ENCODE peak calls at places on chromosome 11, in eight cellular contexts. Y, H, U, F, K, M, J and I are unnamed samples.

GRCh38 chr11:117649656-117650055 is 147.4 kb downstream of the DSCAML1 start:
- DNase-seq in U (no peak), Y (no peak), F (no peak), H (no peak), K (no peak), J (no peak), M (no peak), I (no peak)

GRCh38 chr11:27421819-27422494 is 50.6 kb downstream of the LGR4 start:
- DNase-seq in U (no peak), J (no peak), Y (no peak), M (no peak), F (no peak), H (no peak), K (no peak), I (no peak)

GRCh38 chr11:73210916-73211667 is 7.0 kb upstream of the P2RY2 start:
- DNase-seq in K (no peak), M (no peak), J (no peak), U (peak), H (no peak), Y (peak), F (no peak), I (no peak)

GRCh38 chr11:86806903-86807302 is 6.6 kb downstream of the PRSS23 start:
- DNase-seq in U (no peak), J (no peak), Y (no peak), M (no peak), K (no peak), H (no peak), F (no peak), I (no peak)

GRCh38 chr11:71580057-71581003 is 2.3 kb downstream of the KRTAP5-11 start:
- DNase-seq in F (peak), Y (no peak), U (peak), H (peak), K (peak), J (no peak), M (peak), I (no peak)

GRCh38 chr11:65355013-65355775 is 643 bp downstream of the TIGD3 start:
- DNase-seq in H (no peak), J (peak), K (no peak), Y (peak), M (peak), F (no peak), U (peak), I (no peak)

GRCh38 chr11:21205205-21205604 is 535.8 kb downstream of the NELL1 start:
- DNase-seq in J (no peak), U (no peak), Y (no peak), H (no peak), K (no peak), F (no peak), M (no peak), I (no peak)

GRCh38 chr11:59138643-59139042 is 4.0 kb upstream of the FAM111A start:
- DNase-seq in U (no peak), K (no peak), F (no peak), J (no peak), M (no peak), H (no peak), Y (no peak), I (no peak)

GRCh38 chr11:83815736-83816135 is 529.6 kb upstream of the CCDC90B start:
- DNase-seq in F (no peak), H (no peak), U (no peak), Y (no peak), M (no peak), J (no peak), K (no peak), I (no peak)

GRCh38 chr11:93330446-93330984 is at the start of gene DEUP1:
- DNase-seq in M (no peak), J (peak), H (peak), Y (peak), U (peak), K (no peak), F (no peak), I (no peak)

GRCh38 chr11:100827934-100828661 is 141.0 kb downstream of the ARHGAP42 start:
- DNase-seq in F (peak), K (peak), U (no peak), M (peak), Y (no peak), H (no peak), J (no peak), I (no peak)

GRCh38 chr11:73269353-73270088 is 2.6 kb upstream of the P2RY6 start:
- DNase-seq in Y (peak), K (no peak), H (no peak), M (no peak), J (no peak), F (no peak), U (peak), I (peak)

GRCh38 chr11:46249103-46249942 is 28.1 kb upstream of the CREB3L1 start:
- DNase-seq in F (no peak), M (no peak), U (no peak), K (no peak), Y (no peak), J (no peak), H (no peak), I (no peak)

GRCh38 chr11:95652002-95652472 is 137.5 kb downstream of the FAM76B start:
- DNase-seq in U (no peak), H (no peak), M (no peak), Y (no peak), K (no peak), J (no peak), F (no peak), I (no peak)

GRCh38 chr11:3093281-3094191 is 36.3 kb upstream of the CARS1 start:
- DNase-seq in U (peak), J (no peak), F (no peak), K (no peak), M (peak), Y (no peak), H (no peak), I (no peak)

GRCh38 chr11:121389651-121390050 is 62.5 kb upstream of the SORL1 start:
- DNase-seq in M (no peak), K (no peak), J (no peak), U (no peak), Y (no peak), F (no peak), H (no peak), I (no peak)

GRCh38 chr11:111777094-111778046 is 11.2 kb upstream of the PPP2R1B start:
- DNase-seq in H (no peak), K (peak), U (no peak), M (peak), F (peak), J (no peak), Y (no peak), I (no peak)

GRCh38 chr11:127224276-127224675 is 223.7 kb upstream of the KIRREL3 start:
- DNase-seq in K (no peak), H (no peak), J (no peak), Y (no peak), U (no peak), M (no peak), F (no peak), I (no peak)

GRCh38 chr11:133834399-133835257 is 10.7 kb downstream of the SPATA19 start:
- DNase-seq in M (no peak), Y (no peak), F (no peak), K (no peak), H (no peak), J (peak), U (no peak), I (no peak)

GRCh38 chr11:86155210-86155844 is 86.4 kb upstream of the PICALM start:
- DNase-seq in F (no peak), U (no peak), J (no peak), H (no peak), K (peak), Y (no peak), M (no peak), I (no peak)

GRCh38 chr11:62005231-62005661 is 37.8 kb upstream of the FTH1 start:
- DNase-seq in K (no peak), Y (no peak), J (no peak), U (no peak), M (no peak), H (no peak), F (no peak), I (no peak)

GRCh38 chr11:62004473-62004872 is 37.0 kb upstream of the FTH1 start:
- DNase-seq in Y (no peak), K (no peak), M (no peak), U (no peak), H (peak), F (peak), J (peak), I (peak)

GRCh38 chr11:61999141-61999975 is 31.9 kb upstream of the FTH1 start:
- DNase-seq in Y (no peak), J (no peak), M (peak), U (no peak), H (no peak), F (no peak), K (no peak), I (no peak)

GRCh38 chr11:62000539-62001446 is 33.4 kb upstream of the FTH1 start:
- DNase-seq in Y (no peak), K (no peak), M (peak), F (no peak), U (no peak), J (peak), H (no peak), I (no peak)

GRCh38 chr11:62001450-62002178 is 34.2 kb upstream of the FTH1 start:
- DNase-seq in Y (no peak), K (no peak), F (no peak), M (peak), J (no peak), H (no peak), U (no peak), I (no peak)
- TF ChIP-seq CTCF in Y (no peak), K (no peak), F (no peak), M (peak), J (no peak), H (no peak), U (no peak), I (no peak)

GRCh38 chr11:76823481-76824028 is 37.2 kb upstream of the ACER3 start:
- DNase-seq in K (peak), M (peak), F (no peak), U (no peak), J (no peak), H (no peak), Y (no peak), I (no peak)

GRCh38 chr11:76824083-76824939 is 36.4 kb upstream of the ACER3 start:
- DNase-seq in H (no peak), F (no peak), J (no peak), Y (no peak), M (no peak), U (no peak), K (peak), I (no peak)

GRCh38 chr11:76824980-76825725 is 35.6 kb upstream of the ACER3 start:
- DNase-seq in F (no peak), K (peak), Y (no peak), M (no peak), J (no peak), U (no peak), H (no peak), I (no peak)

GRCh38 chr11:76825726-76826396 is 34.9 kb upstream of the ACER3 start:
- DNase-seq in F (no peak), Y (no peak), M (no peak), J (no peak), H (no peak), K (no peak), U (no peak), I (no peak)

DNA sequence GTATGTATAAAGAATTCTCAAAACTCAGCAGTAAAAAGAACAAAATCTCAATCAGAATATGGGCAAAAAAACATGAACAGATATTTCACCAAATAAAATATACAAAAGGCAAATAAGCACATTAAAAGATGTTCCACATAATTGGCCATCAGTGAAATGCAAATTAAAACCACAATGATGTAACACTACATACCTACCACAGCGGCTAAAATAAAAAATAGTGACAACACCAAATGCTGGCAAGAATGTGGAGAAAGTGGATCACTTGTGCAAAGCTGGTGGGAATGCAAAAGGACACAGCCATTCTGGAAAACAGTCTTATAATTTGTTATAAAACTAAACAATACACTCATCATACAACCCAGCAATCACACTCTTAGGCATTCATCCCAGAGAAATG is 38.3 kb upstream of the ACER3 start:
- DNase-seq in U (no peak), K (no peak), F (no peak), H (no peak), J (no peak), M (no peak), Y (no peak), I (no peak)
- H3K27ac ChIP-seq in U (no peak), K (no peak), F (no peak), H (no peak), J (no peak), M (no peak), Y (no peak), I (no peak)

GRCh38 chr11:28461846-28462245 is 353.7 kb downstream of the METTL15 start:
- DNase-seq in M (peak), J (no peak), U (no peak), K (no peak), Y (no peak), H (no peak), F (no peak), I (no peak)
- TF ChIP-seq CTCF in M (no peak), J (no peak), U (no peak), K (no peak), Y (no peak), H (no peak), F (no peak), I (no peak)

DNA sequence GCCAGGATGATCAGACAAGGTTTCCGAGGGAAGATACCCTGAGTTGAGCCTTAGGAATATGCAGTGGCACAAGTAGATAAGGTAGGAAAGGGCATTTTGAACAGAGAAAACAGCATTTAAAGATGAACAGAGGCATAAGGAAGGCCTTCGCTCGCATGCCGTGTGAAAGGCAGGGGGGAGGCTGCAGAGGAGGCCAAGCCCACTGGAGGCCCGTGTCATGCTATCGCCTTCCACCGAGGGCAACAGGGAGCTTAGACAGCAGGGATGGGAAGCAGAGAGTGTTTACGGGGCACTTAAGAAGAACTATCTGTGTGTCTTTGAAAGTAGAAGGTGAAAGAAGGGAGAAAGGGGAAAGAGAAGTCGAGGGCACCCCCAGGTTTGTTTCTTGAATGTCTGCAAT is 148.3 kb downstream of the PKNOX2 start:
- DNase-seq in U (no peak), H (no peak), Y (no peak), F (no peak), K (no peak), M (no peak), J (no peak), I (no peak)
- H3K27ac ChIP-seq in U (no peak), H (no peak), Y (no peak), F (no peak), K (no peak), M (no peak), J (no peak), I (no peak)

GRCh38 chr11:11157201-11157600 is 195.8 kb downstream of the CSNK2A3 start:
- DNase-seq in Y (no peak), F (no peak), U (no peak), H (no peak), M (peak), K (no peak), J (no peak), I (no peak)
- TF ChIP-seq CTCF in Y (peak), F (peak), U (peak), H (peak), M (peak), K (peak), J (peak), I (peak)

GRCh38 chr11:42625757-42626156 is 686.0 kb upstream of the API5 start:
- DNase-seq in K (no peak), M (no peak), U (no peak), F (no peak), Y (no peak), J (no peak), H (no peak), I (no peak)
- H3K27ac ChIP-seq in K (no peak), M (no peak), U (no peak), F (no peak), Y (no peak), J (no peak), H (no peak), I (no peak)

DNA sequence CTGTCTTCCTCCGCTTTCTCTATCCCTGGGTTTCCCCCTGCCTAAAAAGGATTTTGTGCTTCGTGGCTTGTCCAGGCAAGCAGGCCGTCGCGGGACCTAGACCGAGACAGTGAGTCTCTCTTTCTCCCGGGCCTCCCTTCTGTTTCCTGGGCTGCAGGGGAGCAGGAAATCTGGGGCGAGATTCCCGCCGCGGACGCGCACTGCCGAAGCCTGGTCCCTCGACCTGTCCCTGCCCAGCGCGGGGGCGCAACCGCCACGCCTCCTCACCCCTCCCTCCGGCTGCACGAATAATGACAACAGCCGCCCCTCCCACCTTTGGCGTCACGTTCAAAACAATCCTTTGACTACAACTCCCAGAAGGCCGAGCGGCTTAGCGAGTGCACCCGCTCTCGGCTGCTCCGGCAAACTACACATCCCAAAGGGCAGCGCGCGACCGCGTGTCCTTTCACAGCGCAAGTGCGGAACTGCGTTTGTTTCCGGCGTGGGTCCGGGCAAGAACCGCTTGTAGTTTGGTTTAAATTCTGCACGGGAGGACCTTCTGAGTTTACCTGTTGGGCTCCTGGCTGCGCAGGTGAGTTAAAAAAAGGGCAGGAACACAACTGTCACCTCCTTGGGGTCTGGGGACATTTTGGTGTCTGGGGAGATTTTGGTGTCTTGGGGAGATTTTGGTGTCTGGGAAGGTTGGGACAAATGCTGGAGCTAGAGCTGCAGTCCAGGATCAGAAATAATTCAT is at the start of gene CLP1:
- DNase-seq in Y (peak), M (peak), H (peak), U (peak), J (peak), K (peak), F (peak), I (peak)
- TF ChIP-seq CTCF in Y (no peak), M (peak), H (no peak), U (no peak), J (peak), K (no peak), F (no peak), I (no peak)

GRCh38 chr11:34595960-34596359 is 24.9 kb upstream of the EHF start:
- DNase-seq in M (no peak), F (no peak), J (no peak), Y (no peak), K (no peak), U (no peak), H (no peak), I (no peak)

GRCh38 chr11:34599406-34599901 is 21.4 kb upstream of the EHF start:
- DNase-seq in U (no peak), J (no peak), F (no peak), M (peak), H (no peak), Y (no peak), K (peak), I (no peak)

GRCh38 chr11:34593085-34593484 is 27.8 kb upstream of the EHF start:
- DNase-seq in K (no peak), F (no peak), H (no peak), M (no peak), Y (no peak), J (no peak), U (no peak), I (no peak)

GRCh38 chr11:34594603-34595002 is 26.3 kb upstream of the EHF start:
- DNase-seq in H (no peak), Y (no peak), K (no peak), M (peak), F (no peak), U (no peak), J (no peak), I (no peak)

GRCh38 chr11:34595391-34595790 is 25.5 kb upstream of the EHF start:
- DNase-seq in F (no peak), J (no peak), H (no peak), U (no peak), Y (no peak), M (no peak), K (no peak), I (no peak)
- H3K27ac ChIP-seq in F (no peak), J (no peak), H (no peak), U (no peak), Y (no peak), M (no peak), K (no peak), I (no peak)

DNA sequence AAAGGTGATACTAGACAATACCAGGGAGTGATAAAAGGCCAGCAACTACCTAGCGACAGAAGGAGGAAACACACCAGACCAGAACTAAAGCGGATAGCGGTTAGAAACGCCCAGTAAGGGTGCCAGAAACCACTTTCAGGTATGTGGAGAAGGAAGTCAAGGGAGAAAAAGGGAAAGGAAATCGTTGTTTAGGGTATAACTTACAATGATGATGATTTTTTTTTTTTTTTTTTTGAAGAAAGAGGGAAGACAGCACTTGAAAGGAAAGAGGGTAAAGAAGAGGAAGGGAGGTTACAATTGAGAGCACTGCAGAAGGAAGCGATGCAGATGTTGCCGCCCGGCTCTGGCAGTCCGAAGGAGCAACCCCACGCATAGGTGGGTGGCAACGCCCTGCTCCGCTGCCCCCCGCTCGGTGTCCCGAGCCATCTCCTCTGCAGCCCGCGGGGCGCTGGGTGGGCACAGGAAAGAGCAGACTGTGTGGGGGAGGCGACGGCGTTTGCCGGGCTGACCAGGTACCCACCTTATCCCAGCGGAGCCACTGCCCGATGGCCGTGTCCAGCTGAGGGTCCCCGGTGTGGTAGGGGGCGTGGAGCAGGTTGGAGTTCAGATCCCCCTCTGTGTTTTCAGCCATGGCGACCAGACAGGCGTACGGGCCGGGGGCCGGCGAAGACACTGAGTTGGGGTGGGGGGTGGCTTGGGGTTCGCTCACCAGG is 546 bp downstream of the PGM2L1 start:
- DNase-seq in F (no peak), U (no peak), Y (peak), H (peak), K (peak), J (peak), M (peak), I (no peak)
- TF ChIP-seq CTCF in F (peak), U (peak), Y (peak), H (peak), K (peak), J (peak), M (peak), I (no peak)

DNA sequence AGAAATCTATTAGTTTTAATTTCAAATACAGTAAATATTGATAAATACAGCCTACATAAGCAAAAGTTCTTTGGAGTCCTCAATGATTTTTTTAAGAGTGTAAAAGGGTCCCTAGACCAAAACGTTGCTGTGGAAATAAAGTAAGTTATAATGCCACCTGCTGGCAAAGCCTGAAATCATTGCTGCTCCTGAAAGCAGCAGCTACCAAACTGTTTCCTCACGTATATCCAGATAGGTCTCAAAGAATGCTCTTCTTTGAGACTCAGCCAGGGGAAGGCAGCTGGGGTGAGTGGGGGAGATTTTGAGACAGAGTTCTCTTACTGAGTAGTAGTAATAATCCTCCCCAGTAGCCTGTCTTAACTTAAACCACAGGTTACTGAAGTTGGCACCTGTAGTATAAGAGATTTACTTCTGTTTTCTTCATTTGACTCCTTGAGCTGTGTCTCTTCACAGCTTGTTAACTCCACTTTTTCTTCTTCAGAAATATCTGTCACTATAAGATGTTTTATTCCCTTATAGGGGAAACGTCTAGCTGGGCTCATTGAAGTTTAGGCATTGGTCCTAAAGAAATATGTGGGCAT is 78.1 kb downstream of the BTBD10 start:
- DNase-seq in M (peak), Y (no peak), K (peak), F (peak), U (no peak), J (no peak), H (no peak), I (no peak)
- H3K27ac ChIP-seq in M (no peak), Y (no peak), K (no peak), F (no peak), U (no peak), J (no peak), H (peak), I (no peak)